ENCODE peak calls at places on chromosomes 5 and 9, in seven cellular contexts. K is colonic mucosa, A is tibial nerve, B is mucosa of descending colon, J is A549, S is fibroblast of lung, Q is mammary epithelial cell. Y is an unnamed sample. For H3K4me1, the result is how much of the 10 kb centered on the place peaks cover.

GRCh38 chr9:136720887-136721338 is 8.5 kb downstream of the DIPK1B start:
- DNase-seq in K (no peak), A (no peak), B (no peak), J (no peak), S (no peak), Q (no peak), Y (no peak)

GRCh38 chr5:2257326-2258244 is 374.9 kb upstream of the IRX4 start:
- DNase-seq in K (no peak), A (no peak), B (no peak), J (no peak), S (no peak), Q (no peak), Y (no peak)

GRCh38 chr9:125987420-125987819 is 240.2 kb downstream of the PBX3 start:
- DNase-seq in K (no peak), A (no peak), B (no peak), J (no peak), S (no peak), Q (no peak), Y (no peak)

GRCh38 chr5:148807845-148808244 is 18.6 kb upstream of the ADRB2 start:
- DNase-seq in K (no peak), A (no peak), B (no peak), J (no peak), S (no peak), Q (no peak), Y (no peak)

GRCh38 chr5:129459485-129460120 is 495 bp upstream of the ADAMTS19 start:
- DNase-seq in K (peak), A (no peak), B (peak), J (no peak), S (peak), Q (peak), Y (peak)

GRCh38 chr9:6418764-6419163 is 5.8 kb downstream of the UHRF2 start:
- DNase-seq in K (no peak), A (no peak), B (no peak), J (no peak), S (no peak), Q (no peak), Y (no peak)

GRCh38 chr5:83149671-83150070 is 72.3 kb downstream of the XRCC4 start:
- DNase-seq in K (no peak), A (no peak), B (no peak), J (peak), S (peak), Q (no peak), Y (no peak)

GRCh38 chr9:90611568-90611967 is 31.1 kb downstream of the DIRAS2 start:
- DNase-seq in K (no peak), A (no peak), B (no peak), J (no peak), S (no peak), Q (no peak), Y (no peak)

GRCh38 chr5:36685631-36686147 is 79.3 kb downstream of the SLC1A3 start:
- DNase-seq in K (no peak), A (no peak), B (no peak), J (no peak), S (peak), Q (no peak), Y (no peak)

GRCh38 chr5:161507591-161507990 is 38.9 kb downstream of the GABRB2 start:
- DNase-seq in K (no peak), A (no peak), B (no peak), J (no peak), S (peak), Q (no peak), Y (no peak)

GRCh38 chr5:178505639-178506407 is 84.4 kb downstream of the COL23A1 start:
- DNase-seq in K (no peak), A (no peak), B (no peak), J (no peak), S (no peak), Q (no peak), Y (no peak)

GRCh38 chr9:5455181-5455580 is 4.8 kb downstream of the CD274 start:
- DNase-seq in K (no peak), A (no peak), B (no peak), J (no peak), S (peak), Q (peak), Y (no peak)

DNA sequence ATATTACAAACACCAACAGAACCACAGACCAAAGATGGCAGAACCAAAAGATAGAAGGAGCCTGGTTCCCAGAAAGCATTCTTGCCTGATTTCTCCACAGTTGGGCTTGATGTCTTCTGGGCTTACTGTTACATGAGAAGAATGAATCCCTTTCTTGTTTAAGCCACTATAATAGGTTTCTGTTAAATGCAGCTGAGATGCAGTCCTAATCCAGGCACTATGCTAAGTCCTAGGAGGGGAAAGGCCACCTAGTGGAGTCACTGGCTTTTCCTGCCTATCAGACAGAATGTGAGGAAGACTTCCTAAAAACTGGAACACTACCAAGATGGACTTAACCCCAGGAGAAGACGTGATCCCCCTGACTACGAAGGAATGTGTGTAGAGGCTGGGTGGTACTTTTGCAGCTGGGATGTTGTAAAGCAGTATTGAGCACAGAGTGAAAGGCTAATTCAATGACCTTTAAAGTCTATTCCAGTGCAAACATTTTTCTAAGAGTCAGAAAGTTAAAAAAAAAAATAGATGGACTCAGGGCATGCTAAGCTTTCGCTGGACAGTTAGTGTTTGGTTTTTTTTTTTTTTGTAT is 34.3 kb upstream of the FSD1L start:
- DNase-seq in K (peak), A (peak), B (peak), J (peak), S (peak), Q (peak), Y (no peak)
- H3K4me3 ChIP-seq in K (no peak), A (no peak), B (no peak), J (no peak), S (no peak), Q (no peak), Y (no peak)

GRCh38 chr5:169702726-169703481 is 65.8 kb downstream of the DOCK2 start:
- DNase-seq in K (no peak), A (no peak), B (no peak), J (no peak), S (peak), Q (no peak), Y (no peak)

GRCh38 chr5:169700611-169701010 is 63.5 kb downstream of the DOCK2 start:
- DNase-seq in K (no peak), A (no peak), B (no peak), J (no peak), S (no peak), Q (no peak), Y (no peak)

GRCh38 chr5:169703803-169704202 is 66.7 kb downstream of the DOCK2 start:
- DNase-seq in K (no peak), A (no peak), B (no peak), J (no peak), S (no peak), Q (no peak), Y (no peak)

GRCh38 chr5:169705322-169705721 is 68.2 kb downstream of the DOCK2 start:
- DNase-seq in K (no peak), A (no peak), B (no peak), J (no peak), S (no peak), Q (no peak), Y (no peak)

GRCh38 chr5:169701910-169702451 is 64.9 kb downstream of the DOCK2 start:
- DNase-seq in K (no peak), A (no peak), B (no peak), J (no peak), S (peak), Q (peak), Y (no peak)
- TF ChIP-seq CTCF in K (no peak), A (peak), B (no peak), J (peak), S (peak), Q (peak), Y (peak)

DNA sequence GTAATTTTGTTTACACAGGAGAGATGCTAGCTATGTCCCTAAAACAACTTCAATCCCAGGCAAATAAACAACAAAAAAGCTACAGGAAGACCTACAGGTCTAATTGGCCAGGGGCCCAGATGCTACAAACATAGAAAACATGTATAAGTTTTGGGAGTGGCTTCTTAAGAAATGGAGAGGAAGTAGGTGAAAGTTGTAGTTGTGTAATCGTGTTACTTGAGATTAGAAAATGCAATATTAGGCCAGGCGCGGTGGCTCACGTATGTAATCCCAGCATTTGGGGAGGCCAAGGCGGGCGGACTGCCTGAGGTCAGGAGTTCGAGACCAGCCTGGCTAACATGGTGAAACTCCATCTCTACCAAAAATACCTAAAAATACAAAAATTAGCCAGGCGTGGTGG is 69.2 kb downstream of the SERINC5 start:
- DNase-seq in K (peak), A (no peak), B (peak), J (no peak), S (peak), Q (no peak), Y (no peak)
- H3K4me1 ChIP-seq in K (under half), A (half or more), B (half or more), J (half or more), S (under half), Q (under half), Y (half or more)

GRCh38 chr5:125409101-125409495 is 662.7 kb upstream of the ZNF608 start:
- DNase-seq in K (no peak), A (no peak), B (peak), J (no peak), S (no peak), Q (no peak), Y (no peak)
- H3K4me3 ChIP-seq in K (no peak), A (no peak), B (no peak), J (no peak), S (peak), Q (no peak), Y (no peak)

DNA sequence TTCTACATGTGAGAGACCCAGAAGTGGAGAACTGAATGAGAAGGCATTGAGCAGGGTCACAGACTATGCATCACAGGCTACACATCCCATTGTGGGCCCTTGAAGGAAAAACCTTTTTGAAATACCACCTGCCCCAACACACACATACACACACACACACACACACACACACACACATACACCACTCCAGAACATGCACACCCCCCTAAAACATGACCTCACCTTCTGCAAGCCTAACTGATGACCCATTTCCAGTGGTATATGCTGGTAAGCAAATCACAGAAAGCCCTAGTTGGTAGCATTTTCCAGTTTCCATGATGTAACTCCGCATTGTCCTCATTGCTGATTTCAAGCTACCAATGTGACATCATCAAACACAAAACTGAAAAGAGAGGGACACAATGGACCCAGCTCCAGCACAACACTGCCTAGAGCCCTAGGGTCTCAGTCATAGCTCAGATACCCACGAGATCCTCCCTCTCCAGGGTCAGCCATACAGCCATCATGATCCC is 36.4 kb downstream of the THBS4 start:
- DNase-seq in K (no peak), A (no peak), B (no peak), J (no peak), S (no peak), Q (no peak), Y (no peak)
- TF ChIP-seq CTCF in K (no peak), A (no peak), B (no peak), J (no peak), S (no peak), Q (no peak), Y (no peak)

DNA sequence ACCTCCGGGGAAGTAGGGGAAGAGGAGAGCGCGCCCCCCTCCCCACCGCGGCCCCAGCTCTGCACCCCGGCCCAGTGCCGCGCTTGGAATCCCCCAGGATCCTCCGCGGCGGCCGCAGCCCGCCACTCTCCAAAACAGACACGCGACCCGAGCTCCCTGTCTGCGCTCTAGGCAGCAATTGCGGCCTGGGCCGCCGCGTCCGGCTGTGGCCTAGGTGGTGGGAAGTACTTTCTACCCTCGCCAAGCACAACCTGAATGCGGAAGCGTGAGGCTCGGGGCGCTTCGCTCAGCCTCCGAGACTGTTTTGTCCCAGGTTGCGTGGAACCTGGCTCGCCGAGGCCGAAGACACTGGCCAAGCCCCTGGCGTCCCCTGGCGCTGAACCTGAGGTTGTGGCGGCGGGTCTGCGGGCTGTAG is 3.3 kb upstream of the FOXB2 start:
- DNase-seq in K (no peak), A (no peak), B (no peak), J (no peak), S (no peak), Q (no peak), Y (no peak)
- H3K4me1 ChIP-seq in K (under half), A (half or more), B (under half), J (under half), S (under half), Q (under half), Y (under half)